ENCODE peak calls at places on chromosomes 7 and 10, in seven cellular contexts. U is upper lobe of right lung; W is neuronal stem cell; F is caudate nucleus; N is amygdala; K is stimulated activated CD4-positive, alpha-beta T cell treated with anti-CD3 and anti-CD28 coated beads, Interleukin-15, amount 100 ng/mL, for 1 hour; V is activated CD4-positive, alpha-beta memory T cell treated with anti-CD3 and anti-CD28 coated beads, Interleukin-2, amount 10 ng/mL, durations not matched to agents 7 days and 5 days. T is an unnamed sample.

GRCh38 chr7:134515569-134516468 is 11.5 kb upstream of the AKR1B10 start:
- DNase-seq in U (no peak), W (no peak), F (no peak), N (no peak), K (no peak), V (no peak), T (no peak)

GRCh38 chr7:55180821-55181542 is 162.2 kb downstream of the EGFR start:
- DNase-seq in U (peak; percentile 46), W (no peak), F (no peak), N (no peak), K (no peak), V (no peak), T (no peak)

GRCh38 chr7:64636386-64636785 is 29.5 kb upstream of the ZNF107 start:
- DNase-seq in U (no peak), W (no peak), F (no peak), N (no peak), K (no peak), V (no peak), T (no peak)

GRCh38 chr7:141999219-141999618 is 3.5 kb downstream of the MGAM start:
- DNase-seq in U (no peak), W (no peak), F (no peak), N (no peak), K (no peak), V (no peak), T (no peak)

GRCh38 chr7:155807013-155807804 is 5.1 kb downstream of the SHH start:
- DNase-seq in U (peak; percentile 70), W (no peak), F (no peak), N (no peak), K (no peak), V (no peak), T (no peak)

GRCh38 chr7:43612128-43612527 is 29.2 kb downstream of the STK17A start:
- DNase-seq in U (no peak), W (no peak), F (no peak), N (no peak), K (no peak), V (no peak), T (no peak)

GRCh38 chr10:27950165-27950564 is 48.7 kb downstream of the ODAD2 start:
- DNase-seq in U (no peak), W (no peak), F (no peak), N (no peak), K (no peak), V (no peak), T (no peak)

GRCh38 chr10:132248455-132249231 is 59.1 kb downstream of the STK32C start:
- DNase-seq in U (peak; percentile 80), W (peak; percentile 36), F (peak; percentile 23), N (no peak), K (no peak), V (peak; percentile 69), T (no peak)